ENCODE peak calls at places on chromosomes 1 and 21, in four cellular contexts. Q is K562, R is H1, T is HCT116. D is an unnamed sample.

GRCh38 chr1:51535006-51535592 is 16.0 kb upstream of the EPS15 start:
- DNase-seq in Q (peak), R (no peak), T (peak), D (peak)

GRCh38 chr1:81477704-81478103 is 323.0 kb upstream of the ADGRL2 start:
- DNase-seq in Q (no peak), R (no peak), T (no peak), D (no peak)

GRCh38 chr1:33111965-33112364 is 31.0 kb downstream of the AZIN2 start:
- DNase-seq in Q (no peak), R (no peak), T (no peak), D (no peak)

GRCh38 chr1:99608058-99608457 is 37.9 kb upstream of the PALMD start:
- DNase-seq in Q (no peak), R (no peak), T (no peak), D (no peak)

GRCh38 chr1:116754203-116754977 is at the start of gene CD2:
- DNase-seq in Q (no peak), R (no peak), T (no peak), D (no peak)

GRCh38 chr21:34888569-34889286 is 160.4 kb downstream of the RUNX1 start:
- DNase-seq in Q (peak), R (peak), T (peak), D (no peak)

GRCh38 chr21:36034211-36034913 is 26.0 kb downstream of the SETD4 start:
- DNase-seq in Q (no peak), R (no peak), T (no peak), D (no peak)

GRCh38 chr1:225360119-225360518 is 67.7 kb downstream of the LBR start:
- DNase-seq in Q (no peak), R (no peak), T (no peak), D (no peak)

GRCh38 chr21:32494946-32495703 is 82.6 kb downstream of the EVA1C start:
- DNase-seq in Q (peak), R (no peak), T (no peak), D (no peak)

GRCh38 chr1:6259491-6260362 is 1.2 kb downstream of the GPR153 start:
- DNase-seq in Q (peak), R (no peak), T (peak), D (no peak)

GRCh38 chr1:13749543-13750307 is 49.7 kb downstream of the PRDM2 start:
- DNase-seq in Q (peak), R (no peak), T (no peak), D (no peak)

GRCh38 chr1:168729405-168729802 is 398 bp upstream of the DPT start:
- DNase-seq in Q (no peak), R (no peak), T (no peak), D (no peak)

GRCh38 chr1:110672001-110672752 is 2.6 kb downstream of the KCNA3 start:
- DNase-seq in Q (peak), R (no peak), T (no peak), D (no peak)

GRCh38 chr1:207286747-207287528 is 34.5 kb upstream of the CD55 start:
- DNase-seq in Q (no peak), R (no peak), T (no peak), D (no peak)

GRCh38 chr1:26335774-26336476 is 18.0 kb downstream of the CRYBG2 start:
- DNase-seq in Q (peak), R (no peak), T (no peak), D (no peak)

GRCh38 chr1:153488731-153489130 is 28.3 kb upstream of the S100A7 start:
- DNase-seq in Q (no peak), R (no peak), T (no peak), D (no peak)

GRCh38 chr21:31888936-31889371 is 16.1 kb downstream of the HUNK start:
- DNase-seq in Q (no peak), R (no peak), T (no peak), D (no peak)

GRCh38 chr1:173205146-173206051 is 1.7 kb downstream of the TNFSF4 start:
- DNase-seq in Q (no peak), R (no peak), T (no peak), D (no peak)

GRCh38 chr1:177334276-177334675 is 163.5 kb downstream of the BRINP2 start:
- DNase-seq in Q (no peak), R (no peak), T (no peak), D (no peak)

GRCh38 chr1:186620951-186621350 is 59.3 kb downstream of the PTGS2 start:
- DNase-seq in Q (no peak), R (no peak), T (no peak), D (peak)

GRCh38 chr1:78825561-78825960 is 175.9 kb downstream of the IFI44 start:
- DNase-seq in Q (no peak), R (no peak), T (no peak), D (no peak)

GRCh38 chr1:116345830-116346229 is 27.2 kb upstream of the ATP1A1 start:
- DNase-seq in Q (no peak), R (no peak), T (no peak), D (no peak)

GRCh38 chr1:9292361-9293240 is at the start of gene SPSB1:
- DNase-seq in Q (peak), R (no peak), T (no peak), D (no peak)

GRCh38 chr1:172898866-172899265 is 151.9 kb downstream of the TNFSF18 start:
- DNase-seq in Q (no peak), R (no peak), T (no peak), D (no peak)

GRCh38 chr1:186536272-186536905 is 75.5 kb upstream of the PDC start:
- DNase-seq in Q (no peak), R (no peak), T (no peak), D (no peak)

GRCh38 chr1:79554620-79555160 is 548.2 kb upstream of the ADGRL4 start:
- DNase-seq in Q (no peak), R (no peak), T (no peak), D (no peak)

GRCh38 chr1:203612932-203613682 is 13.5 kb upstream of the ATP2B4 start:
- DNase-seq in Q (peak), R (no peak), T (no peak), D (no peak)

GRCh38 chr1:240946926-240947325 is 335.0 kb upstream of the GREM2 start:
- DNase-seq in Q (peak), R (no peak), T (no peak), D (no peak)

GRCh38 chr1:223214272-223214807 is 71.3 kb upstream of the TLR5 start:
- DNase-seq in Q (no peak), R (no peak), T (no peak), D (no peak)

GRCh38 chr1:214327519-214327918 is 46.6 kb downstream of the SMYD2 start:
- DNase-seq in Q (no peak), R (no peak), T (no peak), D (no peak)

GRCh38 chr21:33428669-33429068 is 25.5 kb downstream of the IFNGR2 start:
- DNase-seq in Q (no peak), R (no peak), T (no peak), D (no peak)

GRCh38 chr1:2098301-2098698 is 48.1 kb downstream of the PRKCZ start:
- DNase-seq in Q (no peak), R (no peak), T (no peak), D (no peak)

GRCh38 chr1:3714284-3714741 is 37.9 kb upstream of the CCDC27 start:
- DNase-seq in Q (no peak), R (no peak), T (no peak), D (no peak)

GRCh38 chr1:42765832-42766722 is 751 bp downstream of the P3H1 start:
- DNase-seq in Q (peak), R (no peak), T (peak), D (no peak)

GRCh38 chr1:36068866-36069265 is 15.0 kb upstream of the TEKT2 start:
- DNase-seq in Q (no peak), R (no peak), T (no peak), D (no peak)
- TF ChIP-seq EGR1 in Q (no peak), R (no peak), T (no peak), D (no peak)

GRCh38 chr21:45381865-45382697 is 22.9 kb upstream of the COL18A1 start:
- DNase-seq in Q (no peak), R (no peak), T (no peak), D (no peak)
- TF ChIP-seq EGR1 in Q (no peak), R (no peak), T (no peak), D (no peak)

DNA sequence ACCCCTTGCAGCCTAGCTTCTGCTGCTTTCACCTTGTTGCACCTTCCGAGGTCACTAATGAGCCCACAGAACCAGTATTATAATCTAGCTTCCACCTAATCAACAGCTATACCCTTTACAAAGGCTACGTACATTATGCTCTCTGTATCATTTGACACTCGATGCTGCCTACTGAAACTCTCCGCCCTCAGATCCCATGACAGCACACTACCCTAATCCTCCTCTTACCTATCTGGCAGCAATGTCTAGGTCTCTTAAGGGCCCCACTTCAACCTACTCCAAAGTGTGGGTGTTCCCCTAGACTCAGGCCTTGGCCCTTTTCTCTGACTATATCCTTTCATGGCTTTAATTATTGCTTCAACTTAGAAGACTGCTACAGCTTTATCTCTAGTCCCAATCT is 4.8 kb upstream of the MRPS21 start:
- DNase-seq in Q (no peak), R (no peak), T (no peak), D (no peak)
- TF ChIP-seq EGR1 in Q (no peak), R (no peak), T (no peak), D (no peak)

DNA sequence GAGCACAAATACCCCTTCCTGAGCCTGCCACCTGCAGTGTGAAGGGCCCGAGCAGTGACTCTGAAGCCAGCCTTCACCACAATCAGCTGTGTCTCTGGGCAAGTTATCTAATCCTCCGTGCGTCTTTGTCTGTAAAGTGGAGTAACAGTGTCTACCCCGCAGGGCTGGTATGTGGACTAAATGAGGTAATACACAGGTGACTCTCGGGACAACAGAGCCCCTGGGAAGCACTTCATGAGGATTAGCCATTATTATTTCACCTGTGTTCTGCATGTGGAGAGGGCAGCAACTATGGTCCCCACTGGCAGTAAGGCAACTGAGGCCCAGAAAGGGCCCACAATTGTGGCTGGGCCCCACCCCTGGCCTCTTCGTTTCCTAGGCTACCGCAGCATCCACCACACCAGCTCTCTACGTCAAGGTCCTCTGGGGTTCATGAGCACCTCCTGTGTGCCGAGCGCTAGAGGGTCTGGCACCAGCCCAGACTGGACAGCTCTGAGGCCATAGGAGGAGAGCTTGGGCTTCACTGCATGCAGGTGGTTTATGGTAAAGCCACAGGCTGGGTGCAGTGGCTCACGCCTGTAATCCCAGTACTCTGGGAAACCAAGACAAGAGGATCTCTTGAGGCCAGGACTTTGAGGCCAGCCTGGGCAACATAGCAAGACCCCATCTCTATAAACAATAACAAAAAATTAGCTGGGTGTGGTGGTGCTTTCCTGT is 41.3 kb upstream of the LRP8 start:
- DNase-seq in Q (no peak), R (no peak), T (no peak), D (no peak)
- TF ChIP-seq EGR1 in Q (no peak), R (no peak), T (no peak), D (no peak)

D was measured in GM12878.